ENCODE peak calls at places on chromosomes 16 and 17, in seven cellular contexts. R is tibial nerve, P is GM12878, C is ovary, L is A549, Z is H1, N is transverse colon. D is an unnamed sample.

GRCh38 chr17:63445571-63446217 is 412 bp downstream of the CYB561 start:
- DNase-seq in C (no peak), L (peak), N (peak), P (no peak), Z (peak), R (no peak), D (peak)

GRCh38 chr16:75265911-75266701 is 14.7 kb upstream of the BCAR1 start:
- DNase-seq in R (peak), N (peak), L (peak), P (no peak), C (peak), Z (peak), D (peak)

GRCh38 chr16:57013268-57013667 is 23.9 kb downstream of the NLRC5 start:
- DNase-seq in C (no peak), N (no peak), Z (no peak), L (no peak), R (no peak), P (no peak), D (no peak)

GRCh38 chr17:44672479-44673093 is 16.3 kb downstream of the MEIOC start:
- DNase-seq in Z (no peak), R (no peak), L (peak), C (no peak), N (no peak), P (no peak), D (no peak)

GRCh38 chr17:48841395-48841831 is 10.6 kb downstream of the CALCOCO2 start:
- DNase-seq in Z (no peak), C (no peak), R (peak), L (no peak), N (no peak), P (peak), D (no peak)

GRCh38 chr16:67108489-67108888 is 1.3 kb upstream of the PHAF1 start:
- DNase-seq in L (no peak), Z (no peak), P (no peak), N (no peak), C (no peak), R (no peak), D (no peak)

GRCh38 chr17:59155439-59156177 is at the start of gene PRR11:
- DNase-seq in P (no peak), L (no peak), N (peak), R (peak), C (peak), Z (peak), D (no peak)

GRCh38 chr17:15414502-15415348 is 52.7 kb downstream of the CDRT4 start:
- DNase-seq in C (no peak), L (no peak), Z (no peak), P (no peak), N (no peak), R (no peak), D (peak)

GRCh38 chr17:66834426-66834918 is 445 bp upstream of the CACNG5 start:
- DNase-seq in Z (no peak), P (no peak), R (no peak), L (no peak), C (no peak), N (no peak), D (no peak)

GRCh38 chr17:6052926-6053325 is 17.3 kb upstream of the WSCD1 start:
- DNase-seq in L (no peak), C (no peak), R (no peak), Z (no peak), P (no peak), N (no peak), D (no peak)

GRCh38 chr16:48160575-48160974 is 4.8 kb upstream of the ABCC12 start:
- DNase-seq in C (no peak), L (no peak), P (no peak), Z (no peak), R (no peak), N (no peak), D (no peak)

GRCh38 chr17:9370464-9370863 is 205.2 kb downstream of the STX8 start:
- DNase-seq in N (no peak), P (no peak), L (no peak), R (no peak), Z (no peak), C (no peak), D (no peak)

GRCh38 chr17:27343972-27344607 is 50.2 kb downstream of the WSB1 start:
- DNase-seq in N (no peak), P (no peak), Z (no peak), L (no peak), C (no peak), R (no peak), D (no peak)

GRCh38 chr16:83533193-83533592 is 274.6 kb upstream of the HSBP1 start:
- DNase-seq in N (no peak), C (no peak), Z (no peak), R (no peak), L (no peak), P (no peak), D (no peak)

GRCh38 chr17:19237389-19238166 is 412 bp downstream of the EPN2 start:
- DNase-seq in Z (peak), L (peak), P (no peak), R (no peak), C (peak), N (peak), D (peak)

DNA sequence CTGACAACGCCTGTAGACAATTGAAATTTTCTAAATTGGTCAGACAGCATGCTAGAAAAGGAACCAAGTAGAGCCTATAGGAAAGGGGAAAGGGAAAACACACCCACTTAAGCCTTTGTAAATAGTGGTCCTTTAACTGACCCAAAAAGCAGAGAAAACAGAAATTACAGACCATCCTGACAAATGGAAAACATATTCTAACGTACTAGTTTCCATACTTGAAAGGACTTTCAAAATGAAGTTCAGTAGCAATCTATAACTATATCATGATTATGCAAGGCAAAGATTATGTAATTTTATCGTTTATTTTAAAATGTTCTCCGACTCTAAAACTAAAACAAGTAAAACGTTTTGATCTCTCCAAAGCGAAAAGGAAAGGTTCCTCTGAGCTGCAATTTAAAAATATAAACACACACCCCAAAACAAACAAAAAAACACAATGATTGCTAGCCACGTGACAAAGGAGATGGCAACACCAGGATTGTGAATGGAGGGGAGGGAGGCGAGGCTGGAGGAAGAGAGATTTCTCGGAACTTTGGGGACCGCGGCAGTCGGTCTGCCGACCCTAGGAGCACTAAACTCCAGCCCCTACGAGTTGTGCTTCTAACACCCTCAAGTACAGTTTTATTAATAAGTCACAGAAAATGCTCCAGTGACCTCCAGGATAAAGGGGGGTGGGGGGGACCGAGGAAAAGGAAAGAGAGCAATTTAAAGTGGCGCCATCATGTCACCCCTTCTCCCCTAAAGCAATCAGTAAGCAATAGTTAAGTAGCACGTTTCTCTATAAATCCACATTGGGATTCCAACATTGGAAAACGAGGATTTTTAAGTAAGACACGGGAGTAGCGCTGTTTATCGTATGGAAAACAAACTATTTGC is 1.7 kb downstream of the KANSL1 start:
- DNase-seq in N (peak), R (peak), Z (no peak), C (no peak), P (no peak), L (peak), D (peak)
- TF ChIP-seq EP300 in N (no peak), R (peak), Z (no peak), C (no peak), P (no peak), L (no peak), D (no peak)

GRCh38 chr17:40888321-40888720 is 3.3 kb upstream of the KRT20 start:
- DNase-seq in N (no peak), L (no peak), P (no peak), C (no peak), Z (no peak), R (no peak), D (no peak)

GRCh38 chr17:40883031-40883430 is 2.0 kb downstream of the KRT20 start:
- DNase-seq in L (no peak), P (no peak), Z (no peak), C (no peak), N (no peak), R (no peak), D (no peak)

GRCh38 chr17:40886090-40886489 is 1.0 kb upstream of the KRT20 start:
- DNase-seq in N (no peak), C (no peak), R (no peak), P (no peak), L (no peak), Z (no peak), D (no peak)

GRCh38 chr17:40884708-40885512 is at the start of gene KRT20:
- DNase-seq in R (no peak), L (peak), Z (no peak), N (peak), P (no peak), C (no peak), D (no peak)

GRCh38 chr17:40883960-40884359 is 1.1 kb downstream of the KRT20 start:
- DNase-seq in R (no peak), C (no peak), N (no peak), Z (no peak), P (no peak), L (no peak), D (no peak)
- TF ChIP-seq POLR2A in R (no peak), C (no peak), N (peak), Z (no peak), P (no peak), L (no peak), D (no peak)

DNA sequence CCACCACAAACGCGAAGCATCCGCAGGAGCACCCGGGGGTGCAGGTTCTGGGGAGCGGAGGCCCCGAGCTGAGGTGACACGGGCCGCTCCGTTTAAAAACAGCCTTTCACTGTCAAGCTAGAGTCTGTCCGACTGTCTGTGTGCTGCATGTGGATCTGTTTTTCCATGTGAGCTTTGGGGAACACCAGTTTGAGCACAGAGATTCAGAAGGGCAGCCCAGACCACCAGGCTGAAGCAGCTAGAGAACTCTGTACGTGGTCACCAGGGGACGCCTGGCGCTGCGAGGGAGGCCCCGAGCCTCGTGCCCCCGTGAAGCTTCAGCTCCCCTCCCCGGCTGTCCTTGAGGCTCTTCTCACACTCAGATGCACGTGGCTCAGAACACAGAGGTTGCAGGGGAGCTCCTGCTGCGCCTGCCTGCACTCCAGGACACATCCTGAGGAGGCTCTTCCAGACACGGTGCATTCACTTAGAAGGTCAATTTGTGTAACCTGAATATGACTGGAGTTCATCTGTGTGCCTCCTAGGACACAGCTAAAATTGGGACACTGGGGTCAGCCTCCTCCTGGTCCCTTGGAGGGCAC is 15.7 kb upstream of the FOXK2 start:
- DNase-seq in L (no peak), N (no peak), R (no peak), C (no peak), Z (no peak), P (no peak), D (no peak)
- TF ChIP-seq EP300 in L (no peak), N (no peak), R (no peak), C (no peak), Z (no peak), P (no peak), D (no peak)

DNA sequence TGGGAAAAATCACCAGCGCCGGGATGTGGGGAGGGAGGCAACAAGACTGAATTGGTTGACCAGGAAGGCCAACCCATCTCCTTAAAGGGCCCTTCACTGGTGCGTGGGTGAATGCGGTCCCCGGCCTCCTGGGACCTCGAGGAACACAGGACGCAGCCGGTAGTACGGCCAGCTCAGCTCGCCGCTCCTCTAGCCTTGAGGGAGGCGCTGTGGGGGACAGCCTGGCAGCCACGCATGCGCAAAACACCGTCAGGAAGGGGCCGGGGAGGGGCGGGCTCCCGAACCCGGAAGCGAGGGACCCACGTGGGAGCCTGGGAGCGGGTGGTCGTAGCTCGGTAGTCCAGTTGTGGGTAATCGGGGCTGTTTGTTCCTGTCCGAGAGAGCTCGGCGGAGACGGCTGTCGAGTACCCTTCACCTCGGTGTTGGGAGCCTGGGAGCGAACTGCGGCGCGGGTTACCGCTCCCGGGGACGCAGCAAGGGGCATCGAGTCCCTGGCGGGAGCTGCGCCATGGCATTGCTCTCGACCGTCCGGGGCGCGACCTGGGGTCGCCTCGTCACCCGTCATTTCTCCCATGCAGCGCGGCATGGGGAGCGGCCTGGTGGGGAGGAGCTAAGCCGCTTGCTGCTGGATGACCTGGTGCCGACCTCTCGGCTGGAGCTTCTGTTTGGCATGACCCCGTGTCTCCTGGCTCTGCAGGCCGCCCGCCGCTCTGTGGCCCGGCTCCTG is at the start of gene MRM1:
- DNase-seq in N (peak), C (peak), R (peak), L (peak), Z (peak), P (peak), D (peak)
- TF ChIP-seq POLR2A in N (peak), C (peak), R (no peak), L (peak), Z (peak), P (peak), D (peak)

GRCh38 chr17:73663614-73664013 is 19.4 kb upstream of the SDK2 start:
- DNase-seq in R (no peak), L (no peak), Z (no peak), P (no peak), C (no peak), N (no peak), D (no peak)

GRCh38 chr17:73657473-73658116 is 13.3 kb upstream of the SDK2 start:
- DNase-seq in N (peak), Z (peak), R (peak), P (no peak), L (peak), C (no peak), D (peak)

GRCh38 chr17:73653810-73654209 is 9.6 kb upstream of the SDK2 start:
- DNase-seq in C (no peak), L (no peak), Z (no peak), R (no peak), N (no peak), P (no peak), D (no peak)

GRCh38 chr17:73654241-73654640 is 10.0 kb upstream of the SDK2 start:
- DNase-seq in N (no peak), Z (no peak), P (no peak), C (no peak), R (no peak), L (no peak), D (no peak)

GRCh38 chr17:73658821-73659220 is 14.6 kb upstream of the SDK2 start:
- DNase-seq in P (no peak), L (no peak), N (no peak), R (no peak), Z (no peak), C (no peak), D (no peak)
- TF ChIP-seq EP300 in P (no peak), L (no peak), N (no peak), R (no peak), Z (no peak), C (no peak), D (no peak)

DNA sequence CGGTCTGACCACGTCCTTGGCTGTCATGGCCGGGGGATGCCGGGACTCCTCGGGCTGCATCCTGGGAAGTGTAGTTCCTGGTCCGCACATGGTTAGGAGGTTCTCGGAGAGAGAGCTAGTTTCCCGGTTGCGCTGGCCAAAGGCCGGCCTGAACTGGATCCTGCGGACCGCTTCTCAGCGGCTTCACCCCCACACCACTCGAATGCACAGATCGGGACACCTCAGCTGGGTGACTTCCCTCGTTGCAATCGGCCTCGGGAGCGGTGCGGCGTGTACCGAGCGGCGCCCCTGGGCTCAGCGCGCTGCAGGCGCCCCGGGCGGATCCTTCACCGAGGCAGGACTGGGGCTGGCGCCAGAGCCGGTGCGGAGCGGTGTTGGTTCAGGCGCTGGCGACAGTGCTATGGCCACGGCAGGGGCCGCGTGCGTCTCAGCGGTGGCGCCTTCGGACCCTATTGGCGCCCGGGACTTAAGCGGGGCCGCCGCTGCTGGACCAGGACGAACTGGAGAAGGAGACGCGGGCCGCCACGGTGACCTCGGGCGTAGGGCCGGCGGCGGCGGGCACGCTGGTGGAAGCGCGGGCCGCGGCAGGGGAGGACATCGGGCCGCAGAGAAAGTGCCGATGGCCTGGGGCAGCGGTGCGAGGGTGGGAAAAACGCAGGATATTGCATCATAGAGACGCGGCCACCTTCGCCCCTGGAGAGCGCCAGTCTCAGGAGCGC is 11.5 kb downstream of the ZNF629 start:
- DNase-seq in Z (peak), N (peak), L (peak), C (peak), R (peak), P (no peak), D (peak)
- TF ChIP-seq POLR2A in Z (peak), N (peak), L (peak), C (peak), R (peak), P (peak), D (no peak)

DNA sequence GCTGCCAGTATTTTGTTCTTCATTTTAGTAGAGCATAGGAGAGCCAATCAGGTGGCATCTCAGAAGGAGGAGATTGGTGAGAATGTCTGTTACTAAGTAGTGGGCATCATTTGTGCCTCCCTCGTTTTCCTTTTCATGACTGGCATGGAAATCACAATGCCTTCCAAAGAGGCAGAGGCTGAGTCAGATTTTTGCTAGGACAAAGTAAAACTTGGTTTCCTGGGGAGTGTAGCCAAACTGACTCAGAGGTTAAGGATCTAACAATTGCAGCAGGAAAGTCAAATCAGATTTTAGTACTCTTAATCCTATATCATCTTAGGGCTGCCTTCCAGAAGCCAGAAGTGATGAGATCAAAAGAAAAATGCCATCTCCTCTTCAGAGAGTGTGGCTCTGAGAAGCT is 138.7 kb downstream of the ANKFN1 start:
- DNase-seq in L (no peak), C (no peak), P (no peak), Z (no peak), R (no peak), N (no peak), D (no peak)
- TF ChIP-seq EP300 in L (no peak), C (no peak), P (no peak), Z (no peak), R (no peak), N (no peak), D (no peak)

GRCh38 chr17:75245011-75245410 is 16.4 kb downstream of the GGA3 start:
- DNase-seq in L (no peak), N (no peak), P (no peak), C (no peak), Z (no peak), R (no peak), D (no peak)
- TF ChIP-seq POLR2A in L (no peak), N (no peak), P (no peak), C (no peak), Z (no peak), R (no peak), D (no peak)

GRCh38 chr17:78126895-78127239 is 1.7 kb downstream of the TMC6 start:
- DNase-seq in Z (no peak), N (no peak), R (no peak), L (no peak), C (no peak), P (no peak), D (no peak)
- TF ChIP-seq EP300 in Z (no peak), N (no peak), R (no peak), L (no peak), C (no peak), P (no peak), D (no peak)